ENCODE peak calls at places on chromosomes 11 and 22, in ten cellular contexts. X is IMR-90, W is heart right ventricle, L is cardiac muscle cell, T is mammary epithelial cell, V is mucosa of descending colon, Y is uterus, U is stomach, P is PC-3, Q is lower lobe of right lung. E is an unnamed sample. For H3K36me3, the result is how much of the 10 kb centered on the place peaks cover.

GRCh38 chr22:40423246-40423753 is 52.9 kb downstream of the SGSM3 start:
- DNase-seq in W (no peak), L (no peak), V (no peak), T (no peak), Q (peak), U (no peak), X (no peak), P (no peak), Y (no peak), E (no peak)

GRCh38 chr11:129853508-129854228 is 38.0 kb downstream of the TMEM45B start:
- DNase-seq in T (peak), V (peak), P (peak), L (peak), X (peak), W (peak), Y (no peak), U (peak), Q (peak), E (no peak)

GRCh38 chr11:64384981-64385952 is 26.3 kb downstream of the RPS6KA4 start:
- DNase-seq in T (no peak), X (no peak), W (no peak), U (no peak), L (no peak), Q (no peak), P (no peak), Y (no peak), V (no peak), E (peak)

GRCh38 chr11:66230171-66230570 is 38.3 kb upstream of the RAB1B start:
- DNase-seq in P (no peak), L (no peak), V (no peak), X (no peak), W (no peak), Q (no peak), U (no peak), Y (no peak), T (no peak), E (no peak)

GRCh38 chr22:47163876-47164513 is 401.5 kb downstream of the TBC1D22A start:
- DNase-seq in U (no peak), P (no peak), X (no peak), V (no peak), W (no peak), L (no peak), Y (no peak), T (no peak), Q (peak), E (no peak)

GRCh38 chr11:134101292-134101691 is 32.4 kb downstream of the JAM3 start:
- DNase-seq in L (peak), U (no peak), X (peak), T (no peak), V (no peak), P (no peak), W (no peak), Y (no peak), Q (no peak), E (no peak)

GRCh38 chr11:102214623-102215022 is 102.7 kb upstream of the BIRC3 start:
- DNase-seq in V (no peak), U (no peak), W (no peak), T (no peak), P (no peak), X (no peak), Y (no peak), Q (no peak), L (no peak), E (no peak)

GRCh38 chr11:1503708-1504104 is 17.1 kb upstream of the MOB2 start:
- DNase-seq in Y (no peak), X (no peak), P (no peak), W (peak), V (peak), T (no peak), Q (peak), U (peak), L (no peak), E (no peak)

GRCh38 chr11:77127969-77128691 is at the start of gene MYO7A:
- DNase-seq in V (peak), W (peak), Y (peak), P (no peak), T (no peak), Q (no peak), L (peak), U (peak), X (peak), E (no peak)

GRCh38 chr11:44760917-44761545 is 34.3 kb downstream of the TSPAN18 start:
- DNase-seq in X (peak), L (peak), Y (peak), T (peak), Q (no peak), U (peak), V (no peak), W (peak), P (peak), E (peak)

GRCh38 chr11:128548655-128549255 is 38.6 kb downstream of the ETS1 start:
- DNase-seq in W (peak), U (peak), P (peak), V (peak), X (peak), L (peak), Q (peak), T (no peak), Y (peak), E (peak)

GRCh38 chr22:45508814-45509213 is 6.1 kb downstream of the FBLN1 start:
- DNase-seq in U (no peak), Q (no peak), Y (no peak), T (no peak), V (peak), X (no peak), P (no peak), L (no peak), W (no peak), E (no peak)

GRCh38 chr11:47511927-47512326 is 41.0 kb downstream of the CELF1 start:
- DNase-seq in V (no peak), L (no peak), T (no peak), X (no peak), Q (no peak), W (no peak), Y (no peak), U (no peak), P (no peak), E (no peak)

GRCh38 chr11:2261436-2262230 is 8.8 kb downstream of the ASCL2 start:
- DNase-seq in V (no peak), P (no peak), Y (no peak), U (no peak), W (no peak), X (no peak), L (no peak), Q (no peak), T (no peak), E (peak)

GRCh38 chr22:35357883-35358621 is 22.8 kb upstream of the HMOX1 start:
- DNase-seq in W (no peak), U (no peak), L (no peak), Y (no peak), Q (no peak), P (peak), T (peak), V (no peak), X (peak), E (no peak)

GRCh38 chr11:84673753-84674152 is 953.4 kb downstream of the DLG2 start:
- DNase-seq in U (no peak), P (no peak), X (no peak), V (no peak), Y (no peak), Q (no peak), L (no peak), T (no peak), W (no peak), E (no peak)

GRCh38 chr11:46367244-46367915 is 14.1 kb upstream of the MDK start:
- DNase-seq in X (peak), U (peak), L (peak), Y (peak), Q (peak), V (peak), P (peak), W (peak), T (no peak), E (no peak)

GRCh38 chr11:106706355-106706754 is 311.9 kb downstream of the GUCY1A2 start:
- DNase-seq in T (peak), W (no peak), U (no peak), V (no peak), L (peak), X (peak), Q (no peak), P (peak), Y (no peak), E (no peak)

GRCh38 chr11:76797341-76798201 is 14.4 kb downstream of the TSKU start:
- DNase-seq in Y (no peak), P (no peak), X (no peak), Q (no peak), L (no peak), T (no peak), V (no peak), W (no peak), U (no peak), E (no peak)

GRCh38 chr11:68333176-68333575 is 20.8 kb downstream of the LRP5 start:
- DNase-seq in P (no peak), Q (no peak), L (no peak), V (no peak), U (no peak), T (no peak), W (no peak), X (no peak), Y (no peak), E (no peak)

GRCh38 chr11:125423247-125423849 is 72.7 kb downstream of the FEZ1 start:
- DNase-seq in X (no peak), V (no peak), L (no peak), T (no peak), W (no peak), Q (no peak), Y (no peak), P (peak), U (no peak), E (no peak)

GRCh38 chr11:131977231-131977630 is 606.8 kb downstream of the NTM start:
- DNase-seq in V (no peak), Q (no peak), Y (no peak), T (peak), U (no peak), P (peak), L (no peak), X (peak), W (no peak), E (no peak)

GRCh38 chr11:13015753-13016152 is 6.6 kb downstream of the RASSF10 start:
- DNase-seq in L (no peak), U (no peak), V (no peak), Y (no peak), X (no peak), T (no peak), Q (no peak), P (no peak), W (no peak), E (no peak)

GRCh38 chr22:42214625-42215415 is 55.6 kb downstream of the TCF20 start:
- DNase-seq in T (no peak), V (no peak), X (no peak), W (peak), Q (no peak), L (no peak), Y (peak), P (no peak), U (no peak), E (no peak)

GRCh38 chr11:47259178-47259977 is 1.6 kb downstream of the NR1H3 start:
- DNase-seq in T (no peak), Q (peak), V (peak), Y (no peak), U (peak), W (peak), L (peak), P (peak), X (peak), E (no peak)

DNA sequence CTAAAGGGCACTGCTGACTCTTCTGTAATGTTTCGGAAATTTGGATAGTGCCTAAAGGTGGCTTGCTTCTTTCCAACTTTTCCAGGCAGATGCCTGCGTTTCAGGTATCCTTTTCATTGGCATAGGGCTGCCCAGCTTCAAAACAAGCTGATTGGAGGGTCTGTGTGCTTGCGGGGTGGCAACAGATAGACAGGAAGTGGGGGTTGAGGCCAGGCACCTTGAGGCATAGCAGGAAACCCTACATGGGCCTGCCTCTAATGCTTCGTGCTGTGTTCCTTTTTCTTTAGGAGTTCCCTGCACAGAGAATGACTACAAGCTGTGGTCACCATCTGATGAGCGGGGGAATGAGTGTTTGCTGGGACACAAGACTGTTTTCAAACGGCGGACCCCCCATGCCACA is 92.2 kb upstream of the SORL1-AS1 start:
- DNase-seq in V (no peak), W (no peak), T (no peak), P (no peak), L (no peak), Y (no peak), Q (no peak), X (no peak), U (no peak), E (no peak)
- TF ChIP-seq CTCF in V (no peak), W (no peak), T (no peak), P (no peak), L (no peak), Y (no peak), Q (no peak), X (no peak), U (no peak), E (no peak)

GRCh38 chr11:62610403-62610802 is 2.2 kb downstream of the EML3 start:
- DNase-seq in Q (no peak), X (no peak), Y (no peak), P (no peak), W (no peak), L (no peak), T (no peak), U (no peak), V (no peak), E (no peak)

GRCh38 chr11:62608776-62609175 is 3.8 kb downstream of the EML3 start:
- DNase-seq in T (no peak), X (no peak), W (no peak), Y (no peak), Q (no peak), L (no peak), V (no peak), U (no peak), P (no peak), E (no peak)

GRCh38 chr11:62611705-62612365 is 740 bp downstream of the EML3 start:
- DNase-seq in U (peak), Q (peak), P (peak), L (peak), Y (peak), X (peak), V (peak), T (peak), W (peak), E (peak)

GRCh38 chr11:62612366-62613274 is at the start of the genes EML3 and ROM1:
- DNase-seq in W (peak), V (peak), U (peak), Y (peak), P (peak), Q (peak), L (peak), T (peak), X (peak), E (peak)

DNA sequence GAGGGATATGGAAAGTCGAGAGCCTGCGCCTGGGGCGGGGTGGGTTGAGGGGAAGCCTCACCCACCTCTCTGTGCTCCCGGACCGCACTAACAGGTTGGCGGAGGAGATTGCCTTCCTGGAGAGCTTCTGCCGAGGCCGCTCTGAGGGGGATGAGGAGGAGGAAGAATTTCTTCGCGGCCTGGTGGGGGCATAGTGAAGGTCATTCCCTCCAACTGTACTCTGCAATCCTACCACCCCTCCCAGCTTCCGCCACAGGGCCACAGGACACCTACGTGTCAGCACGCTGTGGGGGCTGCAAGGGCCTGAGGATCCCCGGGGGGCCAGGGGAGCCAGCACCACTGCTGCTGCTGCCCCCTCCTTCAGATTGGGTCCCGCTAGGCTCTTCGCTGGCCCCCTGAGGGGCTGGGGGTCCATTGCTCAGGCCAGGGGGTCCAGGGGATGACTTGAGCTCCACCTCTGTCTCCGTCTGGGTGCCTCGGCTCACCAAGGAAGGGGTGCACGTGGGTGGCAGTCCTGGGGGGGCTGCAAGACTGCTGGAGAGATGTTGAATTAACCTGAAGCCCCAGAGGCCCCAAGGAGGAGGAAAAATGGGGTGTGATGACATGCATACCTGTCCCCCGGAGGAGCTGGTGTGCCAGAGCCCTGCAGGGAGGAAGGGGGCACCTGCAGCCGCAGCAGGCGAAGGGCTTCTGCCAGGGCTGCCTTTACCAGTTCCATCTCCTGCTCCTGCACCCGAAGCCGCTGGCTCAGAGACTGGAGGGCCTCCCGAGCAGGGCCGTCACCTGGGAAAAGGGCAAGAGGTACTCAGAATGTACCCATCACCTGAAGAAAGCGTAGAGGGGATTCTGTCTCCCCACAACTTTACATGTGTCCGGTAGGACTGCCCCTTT is 1.5 kb downstream of the EML3 start:
- DNase-seq in V (no peak), L (no peak), P (no peak), X (no peak), W (no peak), T (no peak), Q (no peak), U (no peak), Y (no peak), E (no peak)
- H3K36me3 ChIP-seq in V (under half), L (under half), P (under half), X (under half), W (half or more), T (under half), Q (half or more), U (half or more), Y (under half), E (under half)

DNA sequence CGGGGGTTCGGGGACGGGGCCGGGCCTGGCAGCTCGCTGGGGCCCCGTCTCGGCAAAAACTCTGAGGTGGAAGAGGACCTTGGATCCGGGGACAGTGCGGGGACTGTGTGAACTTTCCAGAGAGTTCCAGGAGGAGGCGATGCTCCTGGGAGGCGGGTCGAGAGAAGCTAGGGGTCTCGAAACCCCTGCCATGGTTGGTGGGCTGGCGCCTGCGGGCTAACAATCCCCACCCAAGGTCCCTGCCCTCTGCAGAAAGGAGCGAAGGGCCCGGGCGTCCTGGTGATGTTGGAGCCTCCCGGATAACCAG is 4.7 kb upstream of the GRK2 start:
- DNase-seq in Q (no peak), W (no peak), U (no peak), V (no peak), P (no peak), X (no peak), L (no peak), Y (no peak), T (no peak), E (no peak)
- TF ChIP-seq CTCF in Q (peak), W (peak), U (no peak), V (no peak), P (peak), X (peak), L (peak), Y (no peak), T (no peak), E (no peak)

DNA sequence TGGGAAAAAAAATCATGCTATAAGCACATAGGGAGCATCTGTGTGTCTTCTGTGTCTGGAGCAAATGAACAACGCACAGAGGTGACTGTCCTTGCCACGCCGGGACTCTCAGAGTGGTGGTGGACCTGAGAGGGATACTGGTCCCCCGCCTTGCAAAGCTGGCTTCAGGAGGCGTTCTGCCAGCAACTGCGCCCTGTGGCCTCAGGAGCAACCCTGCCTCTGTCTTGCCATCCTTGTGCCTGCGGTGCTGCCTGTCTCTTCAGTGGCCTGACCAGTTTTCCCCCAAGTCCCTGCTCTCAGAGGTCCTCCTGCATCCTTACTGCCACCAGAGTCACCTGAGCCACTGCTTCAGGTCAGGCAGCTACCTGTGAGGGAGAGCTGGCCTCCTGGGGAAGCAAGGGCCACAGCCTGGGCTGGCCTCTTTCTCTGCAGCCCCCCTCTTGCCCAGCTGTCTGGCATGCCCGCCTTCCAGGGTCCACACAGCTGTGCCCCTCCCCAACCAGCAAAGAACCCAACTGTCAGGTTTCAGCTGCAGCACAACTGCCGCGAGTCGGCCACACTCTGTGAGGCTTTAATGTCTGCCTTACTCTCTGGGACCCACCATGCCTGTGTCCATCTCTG is 30.4 kb upstream of the YPEL1 start:
- DNase-seq in U (no peak), Y (no peak), P (no peak), Q (no peak), L (no peak), W (no peak), T (no peak), V (no peak), X (no peak), E (no peak)
- H3K36me3 ChIP-seq in U (half or more), Y (under half), P (under half), Q (half or more), L (half or more), W (half or more), T (under half), V (under half), X (half or more), E (half or more)

DNA sequence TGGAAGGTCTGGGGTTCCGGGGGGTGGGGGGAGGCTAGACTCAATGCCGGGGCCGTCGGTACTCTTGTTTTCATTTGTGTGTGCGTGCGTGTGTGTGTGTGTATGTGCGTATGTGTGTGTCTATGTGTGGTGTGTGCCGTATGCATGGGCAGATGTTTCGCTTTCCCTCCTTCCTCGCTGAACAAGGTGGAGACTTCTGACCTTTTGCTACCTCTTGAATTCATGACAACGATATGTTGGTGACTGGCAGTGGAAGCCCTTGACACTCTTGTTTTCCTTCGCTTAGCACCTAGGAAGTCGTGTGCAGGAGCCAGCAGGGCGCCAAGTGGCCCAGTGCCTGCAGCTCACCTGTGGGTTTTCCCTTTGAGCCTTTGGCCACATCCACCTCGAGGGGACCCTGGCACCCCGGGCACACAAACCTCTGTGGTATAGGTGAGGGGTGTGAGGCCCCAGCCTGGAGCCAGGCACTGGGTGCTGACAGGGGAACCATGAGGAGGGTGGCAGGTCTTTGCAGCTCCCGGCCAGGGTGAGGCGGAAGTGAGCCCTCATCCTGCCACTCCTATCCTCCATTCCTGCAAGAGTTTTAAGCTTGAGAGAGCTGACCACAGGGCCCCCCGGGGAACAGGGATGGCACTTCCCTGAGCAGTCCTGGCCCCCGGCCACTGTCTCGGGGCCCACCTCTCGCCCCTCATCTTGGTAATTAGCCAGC is 19.3 kb upstream of the TMEM191C start:
- DNase-seq in L (no peak), Y (peak), X (no peak), T (no peak), Q (peak), W (peak), P (no peak), V (peak), U (peak), E (no peak)
- TF ChIP-seq CTCF in L (no peak), Y (no peak), X (no peak), T (peak), Q (no peak), W (no peak), P (peak), V (no peak), U (no peak), E (no peak)

E was measured in right atrium auricular region.